ENCODE peak calls at places on chromosome 6, in nine cellular contexts. One of them, this sample, is unnamed.

GRCh38 chr6:15017251-15017650 is 228.6 kb upstream of the JARID2 start:
- DNase-seq in ELR: peak; percentile 42
- DNase-seq in amniotic stem cell: no peak
- DNase-seq in frontal cortex: peak; percentile 34
- DNase-seq in T follicular helper cell: no peak
- DNase-seq in DMS153: no peak
- DNase-seq in stimulated activated CD8-positive, alpha-beta memory T cell treated with anti-CD3 and anti-CD28 coated beads, Interleukin-15, amount 100 ng/mL, for 4 hours: no peak
- DNase-seq in midbrain: no peak
- DNase-seq in mesendoderm: peak; percentile 79
- DNase-seq in this sample: no peak

GRCh38 chr6:155408231-155408630 is 47.4 kb downstream of the NOX3 start:
- DNase-seq in ELR: peak; percentile 17
- DNase-seq in amniotic stem cell: no peak
- DNase-seq in frontal cortex: no peak
- DNase-seq in T follicular helper cell: no peak
- DNase-seq in DMS153: no peak
- DNase-seq in stimulated activated CD8-positive, alpha-beta memory T cell treated with anti-CD3 and anti-CD28 coated beads, Interleukin-15, amount 100 ng/mL, for 4 hours: no peak
- DNase-seq in midbrain: no peak
- DNase-seq in mesendoderm: no peak
- DNase-seq in this sample: no peak

GRCh38 chr6:13574571-13575376 is at the start of gene SIRT5:
- DNase-seq in ELR: peak; percentile 90
- DNase-seq in amniotic stem cell: peak; percentile 35
- DNase-seq in frontal cortex: peak; percentile 71
- DNase-seq in T follicular helper cell: peak; percentile 57
- DNase-seq in DMS153: peak; percentile 69
- DNase-seq in stimulated activated CD8-positive, alpha-beta memory T cell treated with anti-CD3 and anti-CD28 coated beads, Interleukin-15, amount 100 ng/mL, for 4 hours: peak; percentile 40
- DNase-seq in midbrain: peak; percentile 79
- DNase-seq in mesendoderm: peak; percentile 97
- DNase-seq in this sample: peak; percentile 82

GRCh38 chr6:27374824-27375612 is 13.5 kb upstream of the ZNF391 start:
- DNase-seq in ELR: peak; percentile 73
- DNase-seq in amniotic stem cell: no peak
- DNase-seq in frontal cortex: peak; percentile 67
- DNase-seq in T follicular helper cell: peak; percentile 43
- DNase-seq in DMS153: peak; percentile 71
- DNase-seq in stimulated activated CD8-positive, alpha-beta memory T cell treated with anti-CD3 and anti-CD28 coated beads, Interleukin-15, amount 100 ng/mL, for 4 hours: peak; percentile 41
- DNase-seq in midbrain: peak; percentile 76
- DNase-seq in mesendoderm: peak; percentile 95
- DNase-seq in this sample: peak; percentile 35

GRCh38 chr6:150144294-150144868 is 1.5 kb downstream of the PPP1R14C start:
- DNase-seq in ELR: no peak
- DNase-seq in amniotic stem cell: no peak
- DNase-seq in frontal cortex: no peak
- DNase-seq in T follicular helper cell: no peak
- DNase-seq in DMS153: no peak
- DNase-seq in stimulated activated CD8-positive, alpha-beta memory T cell treated with anti-CD3 and anti-CD28 coated beads, Interleukin-15, amount 100 ng/mL, for 4 hours: no peak
- DNase-seq in midbrain: no peak
- DNase-seq in mesendoderm: no peak
- DNase-seq in this sample: no peak

GRCh38 chr6:27178001-27178730 is 69.3 kb upstream of the PRSS16 start:
- DNase-seq in ELR: peak; percentile 89
- DNase-seq in amniotic stem cell: peak; percentile 67
- DNase-seq in frontal cortex: peak; percentile 19
- DNase-seq in T follicular helper cell: peak; percentile 44
- DNase-seq in DMS153: no peak
- DNase-seq in stimulated activated CD8-positive, alpha-beta memory T cell treated with anti-CD3 and anti-CD28 coated beads, Interleukin-15, amount 100 ng/mL, for 4 hours: no peak
- DNase-seq in midbrain: peak; percentile 49
- DNase-seq in mesendoderm: peak; percentile 93
- DNase-seq in this sample: peak; percentile 88

GRCh38 chr6:105675715-105676397 is 273.0 kb upstream of the PREP start:
- DNase-seq in ELR: peak; percentile 90
- DNase-seq in amniotic stem cell: peak; percentile 39
- DNase-seq in frontal cortex: no peak
- DNase-seq in T follicular helper cell: no peak
- DNase-seq in DMS153: peak; percentile 91
- DNase-seq in stimulated activated CD8-positive, alpha-beta memory T cell treated with anti-CD3 and anti-CD28 coated beads, Interleukin-15, amount 100 ng/mL, for 4 hours: no peak
- DNase-seq in midbrain: no peak
- DNase-seq in mesendoderm: no peak
- DNase-seq in this sample: no peak

GRCh38 chr6:21597706-21598273 is 4.2 kb downstream of the SOX4 start:
- DNase-seq in ELR: peak; percentile 50
- DNase-seq in amniotic stem cell: no peak
- DNase-seq in frontal cortex: no peak
- DNase-seq in T follicular helper cell: no peak
- DNase-seq in DMS153: no peak
- DNase-seq in stimulated activated CD8-positive, alpha-beta memory T cell treated with anti-CD3 and anti-CD28 coated beads, Interleukin-15, amount 100 ng/mL, for 4 hours: no peak
- DNase-seq in midbrain: no peak
- DNase-seq in mesendoderm: no peak
- DNase-seq in this sample: no peak

GRCh38 chr6:53566755-53567154 is 21.9 kb upstream of the GCLC start:
- DNase-seq in ELR: no peak
- DNase-seq in amniotic stem cell: no peak
- DNase-seq in frontal cortex: no peak
- DNase-seq in T follicular helper cell: no peak
- DNase-seq in DMS153: peak; percentile 32
- DNase-seq in stimulated activated CD8-positive, alpha-beta memory T cell treated with anti-CD3 and anti-CD28 coated beads, Interleukin-15, amount 100 ng/mL, for 4 hours: no peak
- DNase-seq in midbrain: no peak
- DNase-seq in mesendoderm: no peak
- DNase-seq in this sample: no peak

GRCh38 chr6:132161283-132161682 is 210.1 kb upstream of the CCN2 start:
- DNase-seq in ELR: peak; percentile 72
- DNase-seq in amniotic stem cell: no peak
- DNase-seq in frontal cortex: no peak
- DNase-seq in T follicular helper cell: no peak
- DNase-seq in DMS153: no peak
- DNase-seq in stimulated activated CD8-positive, alpha-beta memory T cell treated with anti-CD3 and anti-CD28 coated beads, Interleukin-15, amount 100 ng/mL, for 4 hours: no peak
- DNase-seq in midbrain: peak; percentile 61
- DNase-seq in mesendoderm: peak; percentile 81
- DNase-seq in this sample: peak; percentile 70

GRCh38 chr6:158773581-158774449 is 45.4 kb downstream of the EZR start:
- DNase-seq in ELR: no peak
- DNase-seq in amniotic stem cell: no peak
- DNase-seq in frontal cortex: no peak
- DNase-seq in T follicular helper cell: no peak
- DNase-seq in DMS153: no peak
- DNase-seq in stimulated activated CD8-positive, alpha-beta memory T cell treated with anti-CD3 and anti-CD28 coated beads, Interleukin-15, amount 100 ng/mL, for 4 hours: no peak
- DNase-seq in midbrain: no peak
- DNase-seq in mesendoderm: peak; percentile 74
- DNase-seq in this sample: no peak

GRCh38 chr6:136685540-136686108 is 106.7 kb downstream of the MAP3K5 start:
- DNase-seq in ELR: peak; percentile 45
- DNase-seq in amniotic stem cell: no peak
- DNase-seq in frontal cortex: no peak
- DNase-seq in T follicular helper cell: no peak
- DNase-seq in DMS153: no peak
- DNase-seq in stimulated activated CD8-positive, alpha-beta memory T cell treated with anti-CD3 and anti-CD28 coated beads, Interleukin-15, amount 100 ng/mL, for 4 hours: no peak
- DNase-seq in midbrain: no peak
- DNase-seq in mesendoderm: no peak
- DNase-seq in this sample: no peak

GRCh38 chr6:107843400-107843799 is 19.3 kb upstream of the SCML4 start:
- DNase-seq in ELR: no peak
- DNase-seq in amniotic stem cell: no peak
- DNase-seq in frontal cortex: no peak
- DNase-seq in T follicular helper cell: no peak
- DNase-seq in DMS153: no peak
- DNase-seq in stimulated activated CD8-positive, alpha-beta memory T cell treated with anti-CD3 and anti-CD28 coated beads, Interleukin-15, amount 100 ng/mL, for 4 hours: no peak
- DNase-seq in midbrain: no peak
- DNase-seq in mesendoderm: no peak
- DNase-seq in this sample: no peak

GRCh38 chr6:168554472-168554871 is 113.5 kb downstream of the SMOC2 start:
- DNase-seq in ELR: no peak
- DNase-seq in amniotic stem cell: no peak
- DNase-seq in frontal cortex: no peak
- DNase-seq in T follicular helper cell: no peak
- DNase-seq in DMS153: no peak
- DNase-seq in stimulated activated CD8-positive, alpha-beta memory T cell treated with anti-CD3 and anti-CD28 coated beads, Interleukin-15, amount 100 ng/mL, for 4 hours: no peak
- DNase-seq in midbrain: no peak
- DNase-seq in mesendoderm: no peak
- DNase-seq in this sample: no peak

GRCh38 chr6:22656696-22657340 is 87.5 kb downstream of the HDGFL1 start:
- DNase-seq in ELR: no peak
- DNase-seq in amniotic stem cell: no peak
- DNase-seq in frontal cortex: no peak
- DNase-seq in T follicular helper cell: no peak
- DNase-seq in DMS153: no peak
- DNase-seq in stimulated activated CD8-positive, alpha-beta memory T cell treated with anti-CD3 and anti-CD28 coated beads, Interleukin-15, amount 100 ng/mL, for 4 hours: no peak
- DNase-seq in midbrain: no peak
- DNase-seq in mesendoderm: no peak
- DNase-seq in this sample: no peak

GRCh38 chr6:28648035-28648877 is 122.6 kb downstream of the GPX5 start:
- DNase-seq in ELR: peak; percentile 83
- DNase-seq in amniotic stem cell: no peak
- DNase-seq in frontal cortex: no peak
- DNase-seq in T follicular helper cell: no peak
- DNase-seq in DMS153: peak; percentile 69
- DNase-seq in stimulated activated CD8-positive, alpha-beta memory T cell treated with anti-CD3 and anti-CD28 coated beads, Interleukin-15, amount 100 ng/mL, for 4 hours: no peak
- DNase-seq in midbrain: peak; percentile 77
- DNase-seq in mesendoderm: peak; percentile 90
- DNase-seq in this sample: peak; percentile 86

GRCh38 chr6:15871211-15871770 is 208.5 kb upstream of the DTNBP1 start:
- DNase-seq in ELR: no peak
- DNase-seq in amniotic stem cell: no peak
- DNase-seq in frontal cortex: no peak
- DNase-seq in T follicular helper cell: no peak
- DNase-seq in DMS153: no peak
- DNase-seq in stimulated activated CD8-positive, alpha-beta memory T cell treated with anti-CD3 and anti-CD28 coated beads, Interleukin-15, amount 100 ng/mL, for 4 hours: no peak
- DNase-seq in midbrain: no peak
- DNase-seq in mesendoderm: no peak
- DNase-seq in this sample: no peak

GRCh38 chr6:90217621-90218496 is 78.8 kb downstream of the BACH2 start:
- DNase-seq in ELR: peak; percentile 9
- DNase-seq in amniotic stem cell: no peak
- DNase-seq in frontal cortex: no peak
- DNase-seq in T follicular helper cell: peak; percentile 6
- DNase-seq in DMS153: peak; percentile 35
- DNase-seq in stimulated activated CD8-positive, alpha-beta memory T cell treated with anti-CD3 and anti-CD28 coated beads, Interleukin-15, amount 100 ng/mL, for 4 hours: no peak
- DNase-seq in midbrain: peak; percentile 53
- DNase-seq in mesendoderm: no peak
- DNase-seq in this sample: no peak

GRCh38 chr6:80641591-80641990 is 535.1 kb downstream of the BCKDHB start:
- DNase-seq in ELR: peak; percentile 71
- DNase-seq in amniotic stem cell: no peak
- DNase-seq in frontal cortex: no peak
- DNase-seq in T follicular helper cell: no peak
- DNase-seq in DMS153: no peak
- DNase-seq in stimulated activated CD8-positive, alpha-beta memory T cell treated with anti-CD3 and anti-CD28 coated beads, Interleukin-15, amount 100 ng/mL, for 4 hours: no peak
- DNase-seq in midbrain: no peak
- DNase-seq in mesendoderm: no peak
- DNase-seq in this sample: no peak

GRCh38 chr6:33856655-33857054 is 52.9 kb upstream of the MLN start:
- DNase-seq in ELR: no peak
- DNase-seq in amniotic stem cell: no peak
- DNase-seq in frontal cortex: no peak
- DNase-seq in T follicular helper cell: peak; percentile 18
- DNase-seq in DMS153: no peak
- DNase-seq in stimulated activated CD8-positive, alpha-beta memory T cell treated with anti-CD3 and anti-CD28 coated beads, Interleukin-15, amount 100 ng/mL, for 4 hours: peak; percentile 54
- DNase-seq in midbrain: no peak
- DNase-seq in mesendoderm: no peak
- DNase-seq in this sample: no peak

GRCh38 chr6:118660218-118660569 is 8.8 kb upstream of the CEP85L start:
- DNase-seq in ELR: peak; percentile 7
- DNase-seq in amniotic stem cell: no peak
- DNase-seq in frontal cortex: no peak
- DNase-seq in T follicular helper cell: peak; percentile 54
- DNase-seq in DMS153: peak; percentile 50
- DNase-seq in stimulated activated CD8-positive, alpha-beta memory T cell treated with anti-CD3 and anti-CD28 coated beads, Interleukin-15, amount 100 ng/mL, for 4 hours: no peak
- DNase-seq in midbrain: no peak
- DNase-seq in mesendoderm: no peak
- DNase-seq in this sample: peak; percentile 48

GRCh38 chr6:28545955-28546354 is 20.3 kb downstream of the GPX5 start:
- DNase-seq in ELR: no peak
- DNase-seq in amniotic stem cell: no peak
- DNase-seq in frontal cortex: no peak
- DNase-seq in T follicular helper cell: no peak
- DNase-seq in DMS153: no peak
- DNase-seq in stimulated activated CD8-positive, alpha-beta memory T cell treated with anti-CD3 and anti-CD28 coated beads, Interleukin-15, amount 100 ng/mL, for 4 hours: no peak
- DNase-seq in midbrain: no peak
- DNase-seq in mesendoderm: no peak
- DNase-seq in this sample: no peak

GRCh38 chr6:91710356-91710755 is 1123.5 kb upstream of the MAP3K7 start:
- DNase-seq in ELR: no peak
- DNase-seq in amniotic stem cell: no peak
- DNase-seq in frontal cortex: no peak
- DNase-seq in T follicular helper cell: no peak
- DNase-seq in DMS153: no peak
- DNase-seq in stimulated activated CD8-positive, alpha-beta memory T cell treated with anti-CD3 and anti-CD28 coated beads, Interleukin-15, amount 100 ng/mL, for 4 hours: no peak
- DNase-seq in midbrain: no peak
- DNase-seq in mesendoderm: no peak
- DNase-seq in this sample: no peak

This sample was measured in endothelial cell of umbilical vein.